ENCODE peak calls at places on chromosomes 16 and 17, in seven cellular contexts. One of them, this sample, is unnamed.

GRCh38 chr17:75181608-75182318 is 996 bp downstream of the SUMO2 start:
- DNase-seq in H9: no peak
- DNase-seq in mesendoderm: no peak
- DNase-seq in IMR-90: no peak
- DNase-seq in H1: no peak
- DNase-seq in neuronal stem cell: no peak
- DNase-seq in trophoblast cell: no peak
- DNase-seq in this sample: peak; percentile 38

GRCh38 chr16:8850279-8850885 is 18.4 kb downstream of the CARHSP1 start:
- DNase-seq in H9: peak; percentile 30
- DNase-seq in mesendoderm: no peak
- DNase-seq in IMR-90: peak; percentile 87
- DNase-seq in trophoblast cell: no peak
- DNase-seq in H1: no peak
- DNase-seq in neuronal stem cell: no peak
- DNase-seq in this sample: peak; percentile 89

GRCh38 chr17:42311240-42312034 is 23.1 kb downstream of the STAT5A start:
- DNase-seq in H1: no peak
- DNase-seq in H9: peak; percentile 72
- DNase-seq in neuronal stem cell: no peak
- DNase-seq in trophoblast cell: peak; percentile 81
- DNase-seq in IMR-90: peak; percentile 94
- DNase-seq in mesendoderm: peak; percentile 82
- DNase-seq in this sample: peak; percentile 95

GRCh38 chr16:68921654-68922053 is 78.3 kb downstream of the TANGO6 start:
- DNase-seq in trophoblast cell: peak; percentile 94
- DNase-seq in IMR-90: peak; percentile 75
- DNase-seq in mesendoderm: peak; percentile 35
- DNase-seq in H1: no peak
- DNase-seq in neuronal stem cell: no peak
- DNase-seq in H9: no peak
- DNase-seq in this sample: peak; percentile 20

GRCh38 chr17:61398721-61399130 is 917 bp upstream of the TBX2 start:
- DNase-seq in mesendoderm: no peak
- DNase-seq in neuronal stem cell: no peak
- DNase-seq in H1: no peak
- DNase-seq in trophoblast cell: peak; percentile 33
- DNase-seq in IMR-90: peak; percentile 28
- DNase-seq in H9: no peak
- DNase-seq in this sample: no peak

GRCh38 chr16:2933136-2933535 is 21.4 kb downstream of the FLYWCH1 start:
- DNase-seq in trophoblast cell: no peak
- DNase-seq in H9: no peak
- DNase-seq in neuronal stem cell: no peak
- DNase-seq in IMR-90: no peak
- DNase-seq in mesendoderm: no peak
- DNase-seq in H1: no peak
- DNase-seq in this sample: no peak

GRCh38 chr17:5921919-5922318 is 148.3 kb upstream of the WSCD1 start:
- DNase-seq in neuronal stem cell: no peak
- DNase-seq in mesendoderm: peak; percentile 32
- DNase-seq in IMR-90: no peak
- DNase-seq in trophoblast cell: no peak
- DNase-seq in H9: no peak
- DNase-seq in H1: no peak
- DNase-seq in this sample: peak; percentile 12

GRCh38 chr17:4988168-4988567 is 693 bp upstream of the CAMTA2 start:
- DNase-seq in mesendoderm: no peak
- DNase-seq in trophoblast cell: peak; percentile 7
- DNase-seq in neuronal stem cell: no peak
- DNase-seq in IMR-90: no peak
- DNase-seq in H9: no peak
- DNase-seq in H1: no peak
- DNase-seq in this sample: no peak

GRCh38 chr17:45430738-45431530 is 1.7 kb downstream of the ARHGAP27 start:
- DNase-seq in H9: peak; percentile 89
- DNase-seq in mesendoderm: peak; percentile 67
- DNase-seq in H1: no peak
- DNase-seq in IMR-90: no peak
- DNase-seq in trophoblast cell: peak; percentile 80
- DNase-seq in neuronal stem cell: no peak
- DNase-seq in this sample: peak; percentile 47

GRCh38 chr16:47817048-47817447 is 338.7 kb downstream of the ABCC12 start:
- DNase-seq in mesendoderm: peak; percentile 10
- DNase-seq in neuronal stem cell: no peak
- DNase-seq in H9: no peak
- DNase-seq in H1: no peak
- DNase-seq in trophoblast cell: no peak
- DNase-seq in IMR-90: no peak
- DNase-seq in this sample: no peak

GRCh38 chr17:82097919-82098168 is 192 bp downstream of the FASN start:
- DNase-seq in H9: no peak
- DNase-seq in neuronal stem cell: no peak
- DNase-seq in H1: no peak
- DNase-seq in mesendoderm: no peak
- DNase-seq in IMR-90: no peak
- DNase-seq in trophoblast cell: no peak
- DNase-seq in this sample: peak; percentile 40

GRCh38 chr17:42346473-42346872 is 41.8 kb downstream of the STAT3 start:
- DNase-seq in mesendoderm: no peak
- DNase-seq in H9: no peak
- DNase-seq in trophoblast cell: no peak
- DNase-seq in IMR-90: no peak
- DNase-seq in H1: no peak
- DNase-seq in neuronal stem cell: no peak
- DNase-seq in this sample: no peak

GRCh38 chr17:34579017-34579946 is at the start of gene TMEM132E:
- DNase-seq in trophoblast cell: peak; percentile 23
- DNase-seq in mesendoderm: peak; percentile 56
- DNase-seq in H1: no peak
- DNase-seq in H9: peak; percentile 71
- DNase-seq in neuronal stem cell: peak; percentile 67
- DNase-seq in IMR-90: peak; percentile 2
- DNase-seq in this sample: peak; percentile 17

GRCh38 chr17:16419929-16420271 is 4.5 kb downstream of the TRPV2 start:
- DNase-seq in mesendoderm: no peak
- DNase-seq in H9: no peak
- DNase-seq in neuronal stem cell: no peak
- DNase-seq in H1: no peak
- DNase-seq in trophoblast cell: no peak
- DNase-seq in IMR-90: peak; percentile 86
- DNase-seq in this sample: peak; percentile 92

GRCh38 chr16:49733278-49734009 is 122.5 kb downstream of the ZNF423 start:
- DNase-seq in neuronal stem cell: no peak
- DNase-seq in trophoblast cell: no peak
- DNase-seq in H9: no peak
- DNase-seq in IMR-90: no peak
- DNase-seq in mesendoderm: no peak
- DNase-seq in H1: no peak
- DNase-seq in this sample: no peak

GRCh38 chr16:71540-72341 is 690 bp downstream of the RHBDF1 start:
- DNase-seq in H9: peak; percentile 92
- DNase-seq in trophoblast cell: peak; percentile 95
- DNase-seq in mesendoderm: peak; percentile 97
- DNase-seq in IMR-90: peak; percentile 76
- DNase-seq in H1: no peak
- DNase-seq in neuronal stem cell: peak; percentile 29
- DNase-seq in this sample: peak; percentile 90

GRCh38 chr17:21286771-21287702 is 2.5 kb downstream of the MAP2K3 start:
- DNase-seq in H9: no peak
- DNase-seq in H1: no peak
- DNase-seq in neuronal stem cell: no peak
- DNase-seq in mesendoderm: no peak
- DNase-seq in trophoblast cell: no peak
- DNase-seq in IMR-90: no peak
- DNase-seq in this sample: no peak

GRCh38 chr17:27540300-27541105 is 84.3 kb downstream of the KSR1 start:
- DNase-seq in H9: no peak
- DNase-seq in H1: no peak
- DNase-seq in trophoblast cell: peak; percentile 94
- DNase-seq in mesendoderm: no peak
- DNase-seq in neuronal stem cell: no peak
- DNase-seq in IMR-90: peak; percentile 100
- DNase-seq in this sample: peak; percentile 100

GRCh38 chr17:81492706-81493105 is 19.9 kb downstream of the ACTG1 start:
- DNase-seq in neuronal stem cell: no peak
- DNase-seq in trophoblast cell: no peak
- DNase-seq in H9: no peak
- DNase-seq in IMR-90: no peak
- DNase-seq in H1: no peak
- DNase-seq in mesendoderm: no peak
- DNase-seq in this sample: no peak

GRCh38 chr17:17792551-17793377 is 44.0 kb downstream of the SREBF1 start:
- DNase-seq in mesendoderm: peak; percentile 96
- DNase-seq in H1: no peak
- DNase-seq in trophoblast cell: peak; percentile 96
- DNase-seq in H9: peak; percentile 69
- DNase-seq in neuronal stem cell: no peak
- DNase-seq in IMR-90: peak; percentile 73
- DNase-seq in this sample: peak; percentile 80

GRCh38 chr17:81315885-81316391 is 20.8 kb upstream of the SLC38A10 start:
- DNase-seq in neuronal stem cell: no peak
- DNase-seq in H1: no peak
- DNase-seq in IMR-90: no peak
- DNase-seq in trophoblast cell: no peak
- DNase-seq in mesendoderm: no peak
- DNase-seq in H9: no peak
- DNase-seq in this sample: no peak

GRCh38 chr17:57701121-57701520 is 44.0 kb downstream of the CCDC182 start:
- DNase-seq in trophoblast cell: no peak
- DNase-seq in H1: no peak
- DNase-seq in neuronal stem cell: no peak
- DNase-seq in H9: no peak
- DNase-seq in IMR-90: no peak
- DNase-seq in mesendoderm: no peak
- DNase-seq in this sample: no peak
- H4K8ac ChIP-seq in trophoblast cell: no peak overlapping the region
- H4K8ac ChIP-seq in H1: no peak overlapping the region
- H4K8ac ChIP-seq in neuronal stem cell: no peak overlapping the region
- H4K8ac ChIP-seq in H9: no peak overlapping the region
- H4K8ac ChIP-seq in IMR-90: no peak overlapping the region
- H4K8ac ChIP-seq in mesendoderm: no peak overlapping the region
- H4K8ac ChIP-seq in this sample: no peak overlapping the region

GRCh38 chr16:65148804-65149203 is 26.9 kb upstream of the CDH11 start:
- DNase-seq in H9: no peak
- DNase-seq in mesendoderm: no peak
- DNase-seq in H1: no peak
- DNase-seq in trophoblast cell: no peak
- DNase-seq in neuronal stem cell: no peak
- DNase-seq in IMR-90: no peak
- DNase-seq in this sample: no peak

GRCh38 chr16:65153365-65154105 is 31.7 kb upstream of the CDH11 start:
- DNase-seq in mesendoderm: peak; percentile 83
- DNase-seq in IMR-90: no peak
- DNase-seq in H1: no peak
- DNase-seq in H9: no peak
- DNase-seq in neuronal stem cell: peak; percentile 51
- DNase-seq in trophoblast cell: no peak
- DNase-seq in this sample: no peak

GRCh38 chr16:65154321-65154720 is 32.5 kb upstream of the CDH11 start:
- DNase-seq in neuronal stem cell: peak; percentile 75
- DNase-seq in H1: peak; percentile 59
- DNase-seq in IMR-90: no peak
- DNase-seq in H9: peak; percentile 69
- DNase-seq in trophoblast cell: no peak
- DNase-seq in mesendoderm: peak; percentile 98
- DNase-seq in this sample: peak; percentile 11
- H4K8ac ChIP-seq in neuronal stem cell: no peak overlapping the region
- H4K8ac ChIP-seq in H1: no peak overlapping the region
- H4K8ac ChIP-seq in IMR-90: no peak overlapping the region
- H4K8ac ChIP-seq in H9: no peak overlapping the region
- H4K8ac ChIP-seq in trophoblast cell: no peak overlapping the region
- H4K8ac ChIP-seq in mesendoderm: no peak overlapping the region
- H4K8ac ChIP-seq in this sample: no peak overlapping the region

GRCh38 chr17:2016494-2016893 is 8.6 kb downstream of the RTN4RL1 start:
- DNase-seq in mesendoderm: no peak
- DNase-seq in neuronal stem cell: no peak
- DNase-seq in H9: no peak
- DNase-seq in IMR-90: no peak
- DNase-seq in trophoblast cell: no peak
- DNase-seq in H1: no peak
- DNase-seq in this sample: no peak

GRCh38 chr17:2015314-2015713 is 9.8 kb downstream of the RTN4RL1 start:
- DNase-seq in neuronal stem cell: no peak
- DNase-seq in IMR-90: no peak
- DNase-seq in H9: no peak
- DNase-seq in H1: no peak
- DNase-seq in trophoblast cell: no peak
- DNase-seq in mesendoderm: no peak
- DNase-seq in this sample: no peak

GRCh38 chr17:2020721-2021120 is 4.4 kb downstream of the RTN4RL1 start:
- DNase-seq in neuronal stem cell: no peak
- DNase-seq in IMR-90: no peak
- DNase-seq in H9: no peak
- DNase-seq in H1: no peak
- DNase-seq in trophoblast cell: no peak
- DNase-seq in mesendoderm: no peak
- DNase-seq in this sample: no peak

GRCh38 chr17:2018716-2019490 is 6.2 kb downstream of the RTN4RL1 start:
- DNase-seq in trophoblast cell: no peak
- DNase-seq in H9: no peak
- DNase-seq in mesendoderm: no peak
- DNase-seq in H1: no peak
- DNase-seq in IMR-90: no peak
- DNase-seq in neuronal stem cell: no peak
- DNase-seq in this sample: no peak

DNA sequence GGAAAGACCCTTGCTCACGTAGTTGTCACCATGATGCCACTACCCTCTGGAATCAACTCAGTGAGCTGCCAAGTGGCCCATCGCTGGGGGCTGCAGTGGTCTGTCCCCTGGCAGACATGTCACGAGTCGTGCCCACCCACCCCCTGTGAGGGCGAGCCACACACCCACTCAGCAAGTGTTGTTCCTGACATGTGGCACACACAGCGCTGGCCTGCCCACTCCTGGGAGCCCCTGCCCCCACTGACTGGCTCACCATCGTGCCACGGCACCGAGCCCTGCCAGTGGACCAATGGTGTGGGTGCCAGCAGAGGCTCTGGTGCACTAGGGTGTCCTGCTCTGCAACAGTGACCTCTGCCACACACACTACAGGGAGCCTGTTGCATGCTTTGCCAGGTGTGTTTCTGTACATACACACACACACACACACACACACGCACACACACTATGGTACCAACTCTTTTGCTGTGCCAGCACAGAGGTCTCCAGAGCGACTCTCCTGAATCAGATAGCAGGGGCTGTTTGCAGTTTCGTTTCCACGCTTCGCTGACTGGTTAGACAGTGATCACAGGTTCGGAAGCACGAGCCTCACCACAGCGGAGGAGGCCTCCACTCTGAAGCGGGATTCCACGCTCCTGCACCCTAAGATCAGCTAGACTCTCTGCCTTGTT is 7.7 kb downstream of the RTN4RL1 start:
- DNase-seq in H1: no peak
- DNase-seq in neuronal stem cell: no peak
- DNase-seq in mesendoderm: no peak
- DNase-seq in IMR-90: no peak
- DNase-seq in H9: no peak
- DNase-seq in trophoblast cell: no peak
- DNase-seq in this sample: no peak
- H4K8ac ChIP-seq in H1: no peak overlapping the region
- H4K8ac ChIP-seq in neuronal stem cell: no peak overlapping the region
- H4K8ac ChIP-seq in mesendoderm: no peak overlapping the region
- H4K8ac ChIP-seq in IMR-90: no peak overlapping the region
- H4K8ac ChIP-seq in H9: no peak overlapping the region
- H4K8ac ChIP-seq in trophoblast cell: no peak overlapping the region
- H4K8ac ChIP-seq in this sample: no peak overlapping the region

GRCh38 chr17:68785565-68786486 is 169.4 kb downstream of the ABCA8 start:
- DNase-seq in neuronal stem cell: no peak
- DNase-seq in mesendoderm: no peak
- DNase-seq in trophoblast cell: no peak
- DNase-seq in H1: no peak
- DNase-seq in H9: no peak
- DNase-seq in IMR-90: no peak
- DNase-seq in this sample: no peak
- H4K8ac ChIP-seq in neuronal stem cell: no peak overlapping the region
- H4K8ac ChIP-seq in mesendoderm: no peak overlapping the region
- H4K8ac ChIP-seq in trophoblast cell: no peak overlapping the region
- H4K8ac ChIP-seq in H1: no peak overlapping the region
- H4K8ac ChIP-seq in H9: no peak overlapping the region
- H4K8ac ChIP-seq in IMR-90: no peak overlapping the region
- H4K8ac ChIP-seq in this sample: no peak overlapping the region

This sample was measured in mesenchymal stem cell.